ENCODE peak calls at places on chromosomes 5 and 9, in nine cellular contexts. M is H9, I is IMR-90, X is A549, O is left ventricle myocardium inferior, Z is body of pancreas, Y is mucosa of descending colon, G is MM.1S, E is Panc1. H is an unnamed sample.

GRCh38 chr5:54769072-54769471 is 216.3 kb downstream of the ESM1 start:
- DNase-seq in M (peak; percentile 40), I (no peak), X (no peak), O (no peak), Z (peak; percentile 23), Y (no peak), G (no peak), E (no peak), H (no peak)

GRCh38 chr5:77906806-77907205 is 130.7 kb upstream of the TBCA start:
- DNase-seq in M (no peak), I (peak; percentile 92), X (no peak), O (no peak), Z (no peak), Y (no peak), G (no peak), E (no peak), H (no peak)

GRCh38 chr9:88605500-88606172 is 70.7 kb downstream of the NXNL2 start:
- DNase-seq in M (no peak), I (peak; percentile 54), X (no peak), O (no peak), Z (no peak), Y (no peak), G (no peak), E (no peak), H (no peak)

GRCh38 chr9:130579738-130580463 is 524 bp downstream of the FUBP3 start:
- DNase-seq in M (no peak), I (no peak), X (peak; percentile 19), O (no peak), Z (no peak), Y (no peak), G (peak; percentile 8), E (no peak), H (no peak)

GRCh38 chr9:81479573-81479972 is 209.8 kb downstream of the TLE1 start:
- DNase-seq in M (no peak), I (no peak), X (no peak), O (no peak), Z (no peak), Y (no peak), G (no peak), E (no peak), H (no peak)

GRCh38 chr5:1091632-1092031 is 20.2 kb downstream of the SLC12A7 start:
- DNase-seq in M (no peak), I (no peak), X (no peak), O (no peak), Z (no peak), Y (no peak), G (no peak), E (no peak), H (no peak)

GRCh38 chr5:32102254-32102653 is 71.9 kb downstream of the GOLPH3 start:
- DNase-seq in M (no peak), I (no peak), X (no peak), O (no peak), Z (no peak), Y (no peak), G (no peak), E (no peak), H (no peak)

GRCh38 chr9:23621166-23621565 is 204.9 kb downstream of the ELAVL2 start:
- DNase-seq in M (no peak), I (no peak), X (no peak), O (no peak), Z (no peak), Y (no peak), G (no peak), E (no peak), H (no peak)

GRCh38 chr5:36495638-36496010 is 110.8 kb upstream of the SLC1A3 start:
- DNase-seq in M (no peak), I (no peak), X (no peak), O (no peak), Z (no peak), Y (no peak), G (no peak), E (no peak), H (no peak)

GRCh38 chr5:78607864-78608263 is 40.7 kb downstream of the LHFPL2 start:
- DNase-seq in M (no peak), I (no peak), X (no peak), O (no peak), Z (no peak), Y (no peak), G (no peak), E (no peak), H (no peak)

GRCh38 chr9:69609156-69609555 is 63.0 kb downstream of the APBA1 start:
- DNase-seq in M (no peak), I (no peak), X (no peak), O (no peak), Z (no peak), Y (no peak), G (no peak), E (no peak), H (no peak)
- H3K4me1 ChIP-seq in M (no peaks in the 10 kb centered on the region), I (peaks cover 4% of the 10 kb centered on the region), X (no peaks in the 10 kb centered on the region), O (no peaks in the 10 kb centered on the region), Z (no peaks in the 10 kb centered on the region), Y (no peaks in the 10 kb centered on the region), G (peaks cover 16% of the 10 kb centered on the region), E (no peaks in the 10 kb centered on the region), H (peaks cover 17% of the 10 kb centered on the region)

GRCh38 chr5:10501554-10502075 is 59.9 kb downstream of the ROPN1L start:
- DNase-seq in M (no peak), I (no peak), X (no peak), O (no peak), Z (no peak), Y (no peak), G (no peak), E (no peak), H (no peak)

GRCh38 chr5:10502578-10502977 is 60.9 kb downstream of the ROPN1L start:
- DNase-seq in M (peak; percentile 52), I (no peak), X (no peak), O (no peak), Z (peak; percentile 24), Y (no peak), G (no peak), E (no peak), H (no peak)

GRCh38 chr5:10500669-10501068 is 59.0 kb downstream of the ROPN1L start:
- DNase-seq in M (no peak), I (no peak), X (no peak), O (no peak), Z (no peak), Y (no peak), G (no peak), E (no peak), H (no peak)

GRCh38 chr5:10503321-10503720 is 60.5 kb upstream of the ANKRD33B start:
- DNase-seq in M (no peak), I (no peak), X (no peak), O (peak; percentile 47), Z (peak; percentile 10), Y (no peak), G (no peak), E (no peak), H (no peak)

GRCh38 chr5:10502130-10502529 is 60.5 kb downstream of the ROPN1L start:
- DNase-seq in M (no peak), I (no peak), X (no peak), O (no peak), Z (no peak), Y (no peak), G (no peak), E (no peak), H (no peak)
- TF ChIP-seq CTCF in M (peak; percentile 29), I (no peak), X (no peak), O (no peak), Z (no peak), Y (no peak), G (no peak), E (no peak), H (peak; percentile 3)

GRCh38 chr9:695252-695651 is 146.2 kb upstream of the DMRT1 start:
- DNase-seq in M (no peak), I (no peak), X (no peak), O (no peak), Z (no peak), Y (no peak), G (no peak), E (no peak), H (no peak)
- H3K4me1 ChIP-seq in M (peaks cover 6% of the 10 kb centered on the region), I (peaks cover 43% of the 10 kb centered on the region), X (peaks cover 64% of the 10 kb centered on the region), O (peaks cover 99% of the 10 kb centered on the region), Z (peaks cover 16% of the 10 kb centered on the region), Y (peaks cover 3% of the 10 kb centered on the region), G (peaks cover 13% of the 10 kb centered on the region), E (peaks cover 4% of the 10 kb centered on the region), H (no peaks in the 10 kb centered on the region)

GRCh38 chr9:91775708-91776028 is 174.4 kb downstream of the ROR2 start:
- DNase-seq in M (no peak), I (no peak), X (no peak), O (no peak), Z (no peak), Y (no peak), G (no peak), E (no peak), H (no peak)
- TF ChIP-seq CTCF in M (no peak), I (no peak), X (peak; percentile 35), O (peak; percentile 17), Z (no peak), Y (peak; percentile 5), G (no peak), E (peak; percentile 58), H (no peak)

DNA sequence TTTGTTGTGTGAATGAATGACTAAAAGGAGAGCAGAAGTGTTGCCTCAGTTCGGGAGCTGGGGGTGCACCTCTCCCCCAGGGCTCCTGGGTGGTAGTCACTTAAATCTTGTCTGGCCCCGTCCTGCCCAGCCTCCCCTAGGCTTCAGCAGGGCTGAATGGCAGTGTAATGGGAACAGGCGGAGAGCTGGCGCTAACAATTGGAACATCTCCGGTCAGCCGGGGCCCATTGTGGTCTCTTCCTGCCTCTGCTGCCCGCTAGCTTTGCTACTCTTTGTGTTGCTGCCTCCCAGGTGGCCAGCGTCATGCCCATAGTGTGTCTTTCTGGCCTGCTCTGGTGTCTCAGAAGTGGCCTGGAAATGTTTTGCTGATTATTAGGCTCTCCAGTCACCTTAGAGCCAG is 62.3 kb downstream of the RGS3 start:
- DNase-seq in M (no peak), I (no peak), X (no peak), O (no peak), Z (no peak), Y (no peak), G (no peak), E (no peak), H (no peak)
- H3K4me1 ChIP-seq in M (peaks cover 3% of the 10 kb centered on the region), I (peaks cover 2% of the 10 kb centered on the region), X (peaks cover 14% of the 10 kb centered on the region), O (peaks cover 92% of the 10 kb centered on the region), Z (no peaks in the 10 kb centered on the region), Y (peaks cover 61% of the 10 kb centered on the region), G (peaks cover 59% of the 10 kb centered on the region), E (no peaks in the 10 kb centered on the region), H (no peaks in the 10 kb centered on the region)

GRCh38 chr5:7850533-7851239 is at the start of gene CFAP90:
- DNase-seq in M (peak; percentile 93), I (peak; percentile 30), X (no peak), O (peak; percentile 33), Z (peak; percentile 86), Y (peak; percentile 49), G (no peak), E (no peak), H (peak; percentile 78)
- TF ChIP-seq CTCF in M (peak; percentile 74), I (peak; percentile 45), X (no peak), O (peak; percentile 40), Z (peak; percentile 39), Y (no peak), G (no peak), E (peak; percentile 45), H (peak; percentile 41)

H was measured in BE2C.